ENCODE peak calls at places on chromosomes 4 and X, in six cellular contexts. N is neuronal stem cell, W is IMR-90, F is H9, S is mesenchymal stem cell, V is H1. E is an unnamed sample. For H3K4me1, the result is how much of the 10 kb centered on the place peaks cover.

GRCh38 chr4:130068072-130068471 is 972.1 kb downstream of the C4orf33 start:
- DNase-seq in N (no peak), W (no peak), F (no peak), S (no peak), V (no peak), E (no peak)

GRCh38 chr4:4386296-4386735 is 586 bp upstream of the NSG1 start:
- DNase-seq in N (no peak), W (no peak), F (peak), S (peak), V (no peak), E (peak)

GRCh38 chr4:119832731-119833233 is 204.2 kb upstream of the PDE5A start:
- DNase-seq in N (no peak), W (no peak), F (no peak), S (no peak), V (no peak), E (no peak)

GRCh38 chr4:101328063-101328602 is 19.2 kb downstream of the PPP3CA start:
- DNase-seq in N (no peak), W (no peak), F (no peak), S (no peak), V (no peak), E (no peak)

GRCh38 chr4:172858731-172859230 is 309.8 kb upstream of the GALNT7 start:
- DNase-seq in N (no peak), W (peak), F (no peak), S (no peak), V (no peak), E (no peak)

GRCh38 chr4:88526221-88526815 is 2.7 kb upstream of the PYURF start:
- DNase-seq in N (no peak), W (no peak), F (no peak), S (no peak), V (no peak), E (no peak)

GRCh38 chr4:33063238-33063637 is 2343.1 kb downstream of the PCDH7 start:
- DNase-seq in N (no peak), W (peak), F (no peak), S (peak), V (no peak), E (no peak)

GRCh38 chr4:141002323-141002805 is 130.9 kb downstream of the RNF150 start:
- DNase-seq in N (no peak), W (peak), F (no peak), S (peak), V (no peak), E (no peak)

GRCh38 chr4:9925750-9926439 is 95.4 kb downstream of the SLC2A9 start:
- DNase-seq in N (no peak), W (no peak), F (no peak), S (no peak), V (no peak), E (no peak)

GRCh38 chr4:2925931-2926860 is 37.0 kb downstream of the NOP14 start:
- DNase-seq in N (no peak), W (no peak), F (no peak), S (no peak), V (no peak), E (no peak)

GRCh38 chr4:3372933-3373465 is 68.8 kb upstream of the HGFAC start:
- DNase-seq in N (no peak), W (no peak), F (no peak), S (no peak), V (no peak), E (peak)

GRCh38 chr4:1683371-1683902 is 676 bp downstream of the FAM53A start:
- DNase-seq in N (peak), W (peak), F (peak), S (peak), V (no peak), E (peak)

GRCh38 chrX:114924846-114925245 is 92.6 kb downstream of the IL13RA2 start:
- DNase-seq in N (no peak), W (peak), F (no peak), S (peak), V (no peak), E (no peak)

GRCh38 chrX:33188286-33188685 is 23.1 kb downstream of the DMD start:
- DNase-seq in N (no peak), W (no peak), F (peak), S (no peak), V (no peak), E (no peak)

GRCh38 chr4:9954468-9954867 is 66.8 kb downstream of the SLC2A9 start:
- DNase-seq in N (no peak), W (no peak), F (no peak), S (no peak), V (no peak), E (no peak)

GRCh38 chr4:37383579-37384229 is 139.2 kb downstream of the NWD2 start:
- DNase-seq in N (peak), W (peak), F (peak), S (peak), V (no peak), E (peak)

GRCh38 chr4:125710766-125711165 is 396.0 kb downstream of the FAT4 start:
- DNase-seq in N (no peak), W (no peak), F (no peak), S (no peak), V (no peak), E (peak)

GRCh38 chr4:153497091-153497531 is 31.0 kb downstream of the TMEM131L start:
- DNase-seq in N (no peak), W (peak), F (no peak), S (no peak), V (no peak), E (no peak)

GRCh38 chrX:102580891-102581290 is 18.4 kb upstream of the ARMCX5 start:
- DNase-seq in N (no peak), W (no peak), F (no peak), S (no peak), V (no peak), E (no peak)

GRCh38 chr4:157808796-157809408 is 363.9 kb downstream of the GASK1B start:
- DNase-seq in N (no peak), W (no peak), F (no peak), S (no peak), V (no peak), E (no peak)

GRCh38 chrX:132505116-132505515 is 16.3 kb upstream of the MBNL3 start:
- DNase-seq in N (no peak), W (no peak), F (no peak), S (peak), V (no peak), E (no peak)

GRCh38 chrX:17355976-17356375 is 19.0 kb upstream of the NHS start:
- DNase-seq in N (no peak), W (no peak), F (peak), S (no peak), V (no peak), E (no peak)

GRCh38 chr4:100286601-100287000 is 96.3 kb upstream of the DDIT4L start:
- DNase-seq in N (no peak), W (no peak), F (peak), S (no peak), V (no peak), E (no peak)

GRCh38 chrX:10450229-10450958 is 170.0 kb downstream of the MID1 start:
- DNase-seq in N (no peak), W (peak), F (no peak), S (peak), V (no peak), E (peak)

GRCh38 chrX:36963852-36964251 is 44.3 kb upstream of the FAM47C start:
- DNase-seq in N (no peak), W (no peak), F (no peak), S (no peak), V (no peak), E (no peak)

GRCh38 chrX:135973025-135973547 is 702 bp downstream of the MMGT1 start:
- DNase-seq in N (no peak), W (peak), F (no peak), S (peak), V (no peak), E (peak)

GRCh38 chr4:53943345-53944085 is 120.9 kb downstream of the CHIC2 start:
- DNase-seq in N (no peak), W (peak), F (no peak), S (peak), V (no peak), E (no peak)

GRCh38 chrX:136039968-136040367 is 54.7 kb downstream of the SLC9A6 start:
- DNase-seq in N (no peak), W (no peak), F (no peak), S (no peak), V (no peak), E (no peak)

GRCh38 chrX:55489315-55490009 is at the start of gene USP51:
- DNase-seq in N (peak), W (peak), F (peak), S (peak), V (no peak), E (no peak)

GRCh38 chr4:16270654-16271328 is 44.5 kb upstream of the TAPT1 start:
- DNase-seq in N (no peak), W (no peak), F (peak), S (no peak), V (no peak), E (no peak)

GRCh38 chr4:63580796-63581475 is 828.3 kb downstream of the TECRL start:
- DNase-seq in N (no peak), W (no peak), F (no peak), S (no peak), V (no peak), E (no peak)

GRCh38 chr4:23706972-23707676 is 182.7 kb downstream of the PPARGC1A start:
- DNase-seq in N (no peak), W (no peak), F (no peak), S (no peak), V (no peak), E (no peak)

GRCh38 chrX:134444681-134445080 is 15.3 kb upstream of the HPRT1 start:
- DNase-seq in N (no peak), W (no peak), F (no peak), S (no peak), V (no peak), E (no peak)

GRCh38 chrX:34810364-34810763 is 132.2 kb upstream of the FAM47B start:
- DNase-seq in N (no peak), W (peak), F (no peak), S (peak), V (no peak), E (no peak)
- H4K91ac ChIP-seq in N (no peak), W (no peak), F (no peak), S (no peak), V (no peak), E (no peak)

GRCh38 chrX:69155786-69156520 is 9.3 kb downstream of the PJA1 start:
- DNase-seq in N (no peak), W (no peak), F (peak), S (no peak), V (no peak), E (no peak)
- H3K4me1 ChIP-seq in N (under half), W (under half), F (under half), S (under half), V (under half), E (under half)

GRCh38 chrX:154784149-154784985 is 20.9 kb downstream of the MPP1 start:
- DNase-seq in N (no peak), W (no peak), F (no peak), S (no peak), V (no peak), E (peak)
- H4K91ac ChIP-seq in N (no peak), W (no peak), F (no peak), S (no peak), V (no peak), E (no peak)

GRCh38 chrX:109590176-109590575 is 34.8 kb downstream of the KCNE5 start:
- DNase-seq in N (no peak), W (no peak), F (no peak), S (no peak), V (no peak), E (no peak)
- H3K4me1 ChIP-seq in N (under half), W (under half), F (under half), S (under half), V (under half), E (under half)

GRCh38 chr4:42265782-42266602 is 113.5 kb upstream of the BEND4 start:
- DNase-seq in N (no peak), W (no peak), F (no peak), S (no peak), V (no peak), E (no peak)

GRCh38 chr4:42268824-42269223 is 116.4 kb upstream of the BEND4 start:
- DNase-seq in N (no peak), W (no peak), F (no peak), S (no peak), V (no peak), E (no peak)

GRCh38 chr4:42267724-42268123 is 115.3 kb upstream of the BEND4 start:
- DNase-seq in N (no peak), W (no peak), F (no peak), S (no peak), V (no peak), E (no peak)

DNA sequence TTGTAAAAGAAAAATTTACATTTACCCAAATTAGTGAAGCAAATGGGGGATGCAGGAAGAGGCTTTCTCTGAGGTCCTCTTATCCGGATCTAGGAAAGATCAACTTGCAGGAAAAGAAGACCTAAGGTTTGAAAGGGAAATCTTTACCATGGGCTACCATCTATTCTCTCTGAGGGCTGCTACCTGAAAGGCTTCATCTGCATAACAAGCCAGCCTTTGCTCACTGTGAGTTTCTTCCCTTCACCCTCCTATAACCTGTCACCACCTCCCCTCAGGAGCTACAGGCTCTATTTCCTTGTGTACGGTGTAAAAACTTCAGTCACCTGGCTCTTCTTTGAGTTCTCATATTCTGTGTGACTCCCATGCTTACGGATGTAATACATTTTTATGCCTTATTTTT is 118.6 kb upstream of the BEND4 start:
- DNase-seq in N (no peak), W (no peak), F (peak), S (no peak), V (no peak), E (no peak)
- H4K91ac ChIP-seq in N (no peak), W (no peak), F (no peak), S (no peak), V (no peak), E (no peak)

DNA sequence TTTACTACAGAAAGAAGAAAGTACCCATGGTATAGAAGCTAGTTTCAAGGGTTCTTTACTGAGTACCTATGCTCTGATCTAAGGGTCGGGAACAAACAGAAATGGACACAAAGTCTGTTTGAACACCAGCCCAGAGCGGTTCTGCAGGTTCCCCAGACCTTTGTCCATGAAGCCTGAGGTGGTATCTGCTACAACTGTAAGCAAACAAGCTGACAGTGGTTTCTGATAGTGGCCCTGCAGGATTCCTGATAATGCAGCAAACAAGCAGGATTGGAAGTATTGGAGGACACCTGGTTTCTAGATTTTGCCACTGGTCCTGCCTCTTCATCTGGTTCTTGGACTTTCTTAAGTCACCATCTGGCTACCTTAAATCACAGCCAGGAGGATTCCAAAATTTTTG is 23.7 kb downstream of the SMPX start:
- DNase-seq in N (no peak), W (no peak), F (no peak), S (no peak), V (no peak), E (peak)
- H3K4me1 ChIP-seq in N (under half), W (under half), F (under half), S (under half), V (under half), E (under half)

DNA sequence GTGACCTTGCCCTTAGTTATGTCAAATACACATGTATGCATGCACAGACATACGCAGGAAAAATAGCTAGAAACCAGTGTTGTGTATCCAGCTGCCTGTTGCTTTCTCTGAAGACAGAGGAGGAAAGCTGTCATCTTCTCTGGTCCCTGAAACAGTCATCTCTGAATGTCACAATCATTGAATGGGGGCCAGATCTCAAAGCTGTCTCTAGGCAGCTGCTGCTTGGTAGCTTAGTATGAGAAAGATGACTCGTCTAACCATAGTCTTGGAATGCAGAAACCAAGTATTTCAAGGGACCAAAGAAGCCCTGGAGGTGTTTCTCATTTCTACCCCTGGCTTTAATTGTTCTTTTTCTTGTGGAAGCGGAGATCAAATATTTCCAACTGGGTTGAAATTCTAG is 4.0 kb downstream of the GRIA3 start:
- DNase-seq in N (no peak), W (no peak), F (no peak), S (peak), V (no peak), E (no peak)
- H4K91ac ChIP-seq in N (no peak), W (no peak), F (no peak), S (no peak), V (no peak), E (no peak)

GRCh38 chr4:87051121-87051713 is 116.4 kb downstream of the AFF1 start:
- DNase-seq in N (no peak), W (peak), F (no peak), S (peak), V (no peak), E (no peak)

GRCh38 chr4:87053064-87053693 is 118.4 kb downstream of the AFF1 start:
- DNase-seq in N (no peak), W (peak), F (no peak), S (no peak), V (no peak), E (no peak)

GRCh38 chr4:87050596-87050995 is 115.8 kb downstream of the AFF1 start:
- DNase-seq in N (no peak), W (no peak), F (no peak), S (no peak), V (no peak), E (no peak)

GRCh38 chr4:87053802-87054767 is 119.3 kb downstream of the AFF1 start:
- DNase-seq in N (no peak), W (no peak), F (no peak), S (no peak), V (no peak), E (no peak)

GRCh38 chr4:87052615-87053014 is 117.8 kb downstream of the AFF1 start:
- DNase-seq in N (no peak), W (no peak), F (no peak), S (no peak), V (no peak), E (no peak)
- H3K4me1 ChIP-seq in N (under half), W (under half), F (under half), S (under half), V (under half), E (under half)

GRCh38 chrX:110698696-110699095 is 96.9 kb downstream of the CHRDL1 start:
- DNase-seq in N (no peak), W (no peak), F (no peak), S (no peak), V (no peak), E (no peak)
- H4K91ac ChIP-seq in N (no peak), W (no peak), F (no peak), S (no peak), V (no peak), E (no peak)

GRCh38 chr4:108118505-108118904 is 50.2 kb downstream of the LEF1 start:
- DNase-seq in N (no peak), W (no peak), F (no peak), S (peak), V (no peak), E (peak)

GRCh38 chr4:108115168-108115526 is 53.6 kb downstream of the LEF1 start:
- DNase-seq in N (no peak), W (no peak), F (no peak), S (no peak), V (no peak), E (no peak)

GRCh38 chr4:108117473-108118182 is 51.1 kb downstream of the LEF1 start:
- DNase-seq in N (peak), W (no peak), F (peak), S (peak), V (peak), E (no peak)

GRCh38 chr4:108114503-108114902 is 54.2 kb downstream of the LEF1 start:
- DNase-seq in N (no peak), W (no peak), F (no peak), S (no peak), V (no peak), E (no peak)

GRCh38 chr4:108116423-108117168 is 52.1 kb downstream of the LEF1 start:
- DNase-seq in N (no peak), W (no peak), F (no peak), S (no peak), V (no peak), E (no peak)
- H3K4me1 ChIP-seq in N (under half), W (under half), F (under half), S (under half), V (under half), E (under half)